ENCODE peak calls at places on chromosomes 16 and 17, in five cellular contexts. One of them, this sample, is unnamed.

GRCh38 chr16:14667347-14668266 is 26.5 kb downstream of the PLA2G10 start:
- DNase-seq in GM12878: no peak
- DNase-seq in K562: no peak
- DNase-seq in H1: no peak
- DNase-seq in GM12891: no peak
- DNase-seq in this sample: no peak

GRCh38 chr17:62882284-62882683 is 74.2 kb upstream of the MARCHF10 start:
- DNase-seq in GM12891: no peak
- DNase-seq in GM12878: no peak
- DNase-seq in H1: no peak
- DNase-seq in K562: peak; percentile 33
- DNase-seq in this sample: no peak

GRCh38 chr17:78343433-78344201 is 16.3 kb downstream of the SOCS3 start:
- DNase-seq in GM12891: no peak
- DNase-seq in H1: no peak
- DNase-seq in K562: no peak
- DNase-seq in GM12878: no peak
- DNase-seq in this sample: peak; percentile 60

GRCh38 chr17:2040942-2041560 is 771 bp upstream of the OVCA2 start:
- DNase-seq in GM12878: no peak
- DNase-seq in H1: no peak
- DNase-seq in K562: no peak
- DNase-seq in GM12891: no peak
- DNase-seq in this sample: no peak

GRCh38 chr16:24834459-24835335 is 11.1 kb upstream of the SLC5A11 start:
- DNase-seq in H1: no peak
- DNase-seq in K562: peak; percentile 80
- DNase-seq in GM12878: no peak
- DNase-seq in GM12891: no peak
- DNase-seq in this sample: no peak

GRCh38 chr16:9870962-9871361 is 311.3 kb downstream of the GRIN2A start:
- DNase-seq in GM12878: no peak
- DNase-seq in K562: no peak
- DNase-seq in H1: no peak
- DNase-seq in GM12891: no peak
- DNase-seq in this sample: no peak

GRCh38 chr17:17724307-17724921 is 43.2 kb downstream of the RAI1 start:
- DNase-seq in H1: no peak
- DNase-seq in K562: no peak
- DNase-seq in GM12878: no peak
- DNase-seq in GM12891: peak; percentile 80
- DNase-seq in this sample: peak; percentile 76

GRCh38 chr16:49875812-49876715 is 20.2 kb upstream of the ZNF423 start:
- DNase-seq in H1: no peak
- DNase-seq in K562: no peak
- DNase-seq in GM12891: no peak
- DNase-seq in GM12878: no peak
- DNase-seq in this sample: no peak

GRCh38 chr16:50354629-50355456 is 13.9 kb downstream of the BRD7 start:
- DNase-seq in GM12891: no peak
- DNase-seq in GM12878: no peak
- DNase-seq in H1: no peak
- DNase-seq in K562: no peak
- DNase-seq in this sample: no peak

GRCh38 chr16:66480265-66481080 is 53.4 kb downstream of the BEAN1 start:
- DNase-seq in H1: no peak
- DNase-seq in GM12891: no peak
- DNase-seq in K562: no peak
- DNase-seq in GM12878: no peak
- DNase-seq in this sample: no peak

GRCh38 chr16:15502041-15502725 is 67.8 kb downstream of the BMERB1 start:
- DNase-seq in GM12878: no peak
- DNase-seq in GM12891: no peak
- DNase-seq in H1: no peak
- DNase-seq in K562: peak; percentile 68
- DNase-seq in this sample: no peak

GRCh38 chr17:53822764-53823163 is at the start of gene KIF2B:
- DNase-seq in GM12878: no peak
- DNase-seq in GM12891: no peak
- DNase-seq in H1: no peak
- DNase-seq in K562: no peak
- DNase-seq in this sample: no peak
- TF ChIP-seq POLR2A in GM12878: no peak
- TF ChIP-seq POLR2A in GM12891: no peak
- TF ChIP-seq POLR2A in H1: no peak
- TF ChIP-seq POLR2A in K562: no peak
- TF ChIP-seq POLR2A in this sample: no peak

GRCh38 chr17:7438050-7438614 is 1.2 kb upstream of the FGF11 start:
- DNase-seq in GM12891: no peak
- DNase-seq in GM12878: no peak
- DNase-seq in K562: peak; percentile 74
- DNase-seq in H1: no peak
- DNase-seq in this sample: no peak
- TF ChIP-seq POLR2AphosphoS5 in GM12891: no peak
- TF ChIP-seq POLR2AphosphoS5 in GM12878: no peak
- TF ChIP-seq POLR2AphosphoS5 in K562: no peak
- TF ChIP-seq POLR2AphosphoS5 in H1: no peak
- TF ChIP-seq POLR2AphosphoS5 in this sample: no peak

GRCh38 chr17:29162909-29163341 is 17.3 kb downstream of the MYO18A start:
- DNase-seq in GM12891: no peak
- DNase-seq in GM12878: no peak
- DNase-seq in H1: no peak
- DNase-seq in K562: peak; percentile 95
- DNase-seq in this sample: no peak
- TF ChIP-seq TAF1 in GM12891: no peak
- TF ChIP-seq TAF1 in GM12878: no peak
- TF ChIP-seq TAF1 in H1: no peak
- TF ChIP-seq TAF1 in K562: no peak
- TF ChIP-seq TAF1 in this sample: no peak

DNA sequence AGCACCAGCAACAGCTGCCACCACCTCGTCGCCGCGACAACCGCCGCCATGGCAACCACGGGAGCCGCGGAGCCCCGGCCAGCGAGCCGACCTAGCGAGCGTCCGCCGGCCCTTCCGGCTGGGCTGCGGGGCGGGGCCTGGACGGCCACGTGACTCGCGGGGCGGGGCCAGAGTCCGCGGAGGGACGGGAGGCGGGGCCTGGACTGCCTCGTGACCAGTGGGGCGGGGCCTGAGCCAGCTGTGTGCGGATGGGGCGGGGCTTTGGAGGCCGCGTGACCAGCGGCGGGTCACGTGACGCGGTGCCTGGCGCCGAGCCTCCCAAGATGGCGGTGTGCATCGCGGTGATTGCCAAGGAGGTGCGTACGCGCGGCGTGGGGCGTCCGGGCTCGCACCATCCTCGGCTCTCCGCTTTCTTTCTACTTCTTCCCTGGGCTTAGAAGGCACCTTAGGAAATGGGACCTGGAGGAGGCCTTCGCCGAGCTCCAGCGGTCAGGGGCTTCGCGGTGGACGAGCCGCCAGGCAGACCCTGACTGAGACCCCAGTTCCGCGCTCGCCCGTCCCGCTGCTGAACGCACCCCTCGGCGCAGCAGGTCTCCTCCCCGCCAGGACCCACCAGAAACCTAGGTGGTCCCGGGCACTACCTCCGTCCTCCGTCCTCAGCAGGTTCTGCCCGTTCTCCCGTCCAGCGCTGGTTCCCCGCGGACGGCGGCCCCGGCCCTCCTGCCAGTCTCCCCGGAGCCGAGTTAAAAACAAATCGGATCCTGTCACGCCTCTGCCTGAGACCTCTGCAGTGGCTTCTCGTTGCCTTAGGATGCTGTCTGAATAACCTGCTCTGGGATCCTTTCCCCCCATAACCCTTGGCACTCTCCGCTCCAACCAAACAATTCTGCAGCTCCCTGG is at the start of the genes GALNS and TRAPPC2L:
- DNase-seq in K562: peak; percentile 96
- DNase-seq in GM12878: peak; percentile 69
- DNase-seq in GM12891: peak; percentile 100
- DNase-seq in H1: peak; percentile 82
- DNase-seq in this sample: peak; percentile 100
- TF ChIP-seq POLR2A in K562: peak; percentile 78
- TF ChIP-seq POLR2A in GM12878: peak; percentile 96
- TF ChIP-seq POLR2A in GM12891: peak; percentile 79
- TF ChIP-seq POLR2A in H1: no peak
- TF ChIP-seq POLR2A in this sample: peak; percentile 91

This sample was measured in GM12892.